ENCODE peak calls at places on chromosomes 2 and 18, in four cellular contexts. A is stimulated activated CD8-positive, alpha-beta memory T cell treated with anti-CD3 and anti-CD28 coated beads, Interleukin-7, amount 100 ng/mL, for 1 hour; G is RKO; N is SK-N-SH. W is an unnamed sample.

GRCh38 chr2:9493478-9493877 is 19.1 kb downstream of the IAH1 start:
- DNase-seq in G (no peak), N (no peak), A (no peak), W (no peak)

GRCh38 chr2:240963376-240964220 is 34.8 kb upstream of the SNED1 start:
- DNase-seq in N (peak; percentile 30), A (no peak), G (no peak), W (no peak)

GRCh38 chr2:238560234-238560633 is 133.5 kb downstream of the ASB1 start:
- DNase-seq in G (no peak), N (no peak), A (no peak), W (no peak)

GRCh38 chr2:153667475-153667874 is 188.9 kb upstream of the RPRM start:
- DNase-seq in A (no peak), G (no peak), N (no peak), W (no peak)

GRCh38 chr2:191038241-191038725 is 24.3 kb upstream of the STAT1 start:
- DNase-seq in A (no peak), N (no peak), G (peak; percentile 34), W (no peak)

GRCh38 chr18:46167971-46168370 is 63.8 kb downstream of the HAUS1 start:
- DNase-seq in A (no peak), G (no peak), N (no peak), W (no peak)

GRCh38 chr2:158922610-158923009 is 45.8 kb upstream of the TANC1 start:
- DNase-seq in A (no peak), N (no peak), G (no peak), W (no peak)

GRCh38 chr18:25883091-25883490 is 207.3 kb downstream of the SS18 start:
- DNase-seq in A (no peak), N (no peak), G (no peak), W (no peak)

GRCh38 chr2:102114851-102115497 is 27.6 kb upstream of the IL1R1 start:
- DNase-seq in G (no peak), N (no peak), A (no peak), W (no peak)

GRCh38 chr18:70645971-70646370 is 357.1 kb downstream of the SOCS6 start:
- DNase-seq in A (no peak), G (peak; percentile 87), N (no peak), W (no peak)

GRCh38 chr2:11270891-11271290 is 73.5 kb downstream of the ROCK2 start:
- DNase-seq in A (no peak), N (no peak), G (no peak), W (no peak)

GRCh38 chr2:230575640-230576324 is 136.9 kb upstream of the CAB39 start:
- DNase-seq in A (peak; percentile 26), G (peak; percentile 7), N (no peak), W (no peak)

GRCh38 chr2:99140860-99141109 is 722 bp upstream of the C2orf15 start:
- DNase-seq in G (peak; percentile 78), A (no peak), N (no peak), W (no peak)

GRCh38 chr2:46669996-46670793 is 190.8 kb downstream of the TMEM247 start:
- DNase-seq in N (no peak), A (no peak), G (peak; percentile 38), W (no peak)

GRCh38 chr2:229870903-229871650 is 50.7 kb downstream of the TRIP12 start:
- DNase-seq in G (no peak), N (no peak), A (no peak), W (no peak)

GRCh38 chr2:61353909-61354308 is 117.0 kb downstream of the USP34 start:
- DNase-seq in G (no peak), A (no peak), N (no peak), W (no peak)

GRCh38 chr2:12539771-12540170 is 177.0 kb upstream of the TRIB2 start:
- DNase-seq in G (no peak), A (no peak), N (no peak), W (no peak)

GRCh38 chr2:20190862-20191713 is 33.8 kb downstream of the SDC1 start:
- DNase-seq in G (no peak), A (no peak), N (no peak), W (peak; percentile 29)

GRCh38 chr2:242031481-242032019 is 162.0 kb downstream of the RTP5 start:
- DNase-seq in A (peak; percentile 27), G (no peak), N (no peak), W (no peak)

GRCh38 chr2:146701183-146701582 is 1143.6 kb upstream of the ACVR2A start:
- DNase-seq in A (no peak), G (no peak), N (no peak), W (no peak)

GRCh38 chr2:144890828-144891227 is 370.9 kb upstream of the ZEB2 start:
- DNase-seq in G (peak; percentile 21), N (peak; percentile 11), A (no peak), W (no peak)

GRCh38 chr2:37563375-37564011 is 107.9 kb downstream of the CDC42EP3 start:
- DNase-seq in A (no peak), G (no peak), N (no peak), W (no peak)

GRCh38 chr2:196195302-196195701 is 23.9 kb upstream of the STK17B start:
- DNase-seq in G (no peak), N (no peak), A (no peak), W (no peak)

GRCh38 chr2:206253125-206253787 is 21.2 kb upstream of the ZDBF2 start:
- DNase-seq in G (no peak), N (no peak), A (no peak), W (no peak)

GRCh38 chr2:95266781-95267430 is 7.3 kb upstream of the PROM2 start:
- DNase-seq in A (no peak), N (no peak), G (no peak), W (no peak)

GRCh38 chr2:74188018-74188601 is 9.4 kb upstream of the MOB1A start:
- DNase-seq in N (no peak), A (no peak), G (no peak), W (no peak)

GRCh38 chr18:8895987-8896619 is 190.7 kb downstream of the MTCL1 start:
- DNase-seq in G (no peak), N (no peak), A (no peak), W (no peak)

GRCh38 chr2:12127639-12128038 is 381.2 kb downstream of the LPIN1 start:
- DNase-seq in G (no peak), N (no peak), A (no peak), W (no peak)

GRCh38 chr2:147149589-147150245 is 695.1 kb upstream of the ACVR2A start:
- DNase-seq in A (no peak), G (no peak), N (no peak), W (no peak)

GRCh38 chr2:202938960-202939359 is 26.9 kb downstream of the CARF start:
- DNase-seq in N (no peak), A (no peak), G (no peak), W (no peak)

GRCh38 chr18:63363951-63364350 is 3.1 kb downstream of the KDSR start:
- DNase-seq in G (no peak), N (no peak), A (no peak), W (no peak)

GRCh38 chr2:37676274-37676673 is 4.8 kb upstream of the CDC42EP3 start:
- DNase-seq in G (peak; percentile 47), N (no peak), A (no peak), W (no peak)

GRCh38 chr2:240323601-240324291 is 111.7 kb upstream of the GPC1 start:
- DNase-seq in N (peak; percentile 19), A (no peak), G (no peak), W (no peak)

GRCh38 chr2:197894751-197895274 is 90.4 kb downstream of the PLCL1 start:
- DNase-seq in A (no peak), G (no peak), N (no peak), W (no peak)

GRCh38 chr18:56641714-56642331 is 3.4 kb upstream of the TXNL1 start:
- DNase-seq in G (peak; percentile 26), A (no peak), N (no peak), W (no peak)

GRCh38 chr2:111634050-111634784 is 249.8 kb downstream of the ANAPC1 start:
- DNase-seq in N (no peak), G (no peak), A (no peak), W (no peak)

GRCh38 chr18:33231474-33232317 is 208.8 kb downstream of the CCDC178 start:
- DNase-seq in A (no peak), N (peak; percentile 53), G (peak; percentile 78), W (peak; percentile 51)

GRCh38 chr2:33038230-33038629 is 91.5 kb downstream of the LTBP1 start:
- DNase-seq in A (no peak), N (no peak), G (no peak), W (no peak)

GRCh38 chr2:50345691-50346090 is 686.2 kb downstream of the NRXN1 start:
- DNase-seq in A (no peak), N (no peak), G (no peak), W (no peak)